ENCODE peak calls at places on chromosomes 13 and 19, in four cellular contexts. E, K, B and V are unnamed samples.

GRCh38 chr19:757811-758668 is 7.1 kb downstream of the MISP start:
- DNase-seq in E (no peak), K (no peak), B (no peak), V (no peak)

GRCh38 chr13:25990801-25991200 is 61.0 kb downstream of the SHISA2 start:
- DNase-seq in E (no peak), K (no peak), B (no peak), V (no peak)

GRCh38 chr13:106599875-106600797 is 32.2 kb upstream of the ARGLU1 start:
- DNase-seq in E (no peak), K (no peak), B (no peak), V (peak; percentile 5)

GRCh38 chr19:14517840-14518505 is at the start of gene DNAJB1:
- DNase-seq in E (peak; percentile 56), K (no peak), B (peak; percentile 76), V (no peak)

GRCh38 chr19:13214036-13214730 is 64.0 kb downstream of the IER2 start:
- DNase-seq in E (no peak), K (no peak), B (no peak), V (no peak)

GRCh38 chr13:113493315-113493951 is 2.9 kb upstream of the DCUN1D2 start:
- DNase-seq in E (no peak), K (peak; percentile 16), B (no peak), V (no peak)

GRCh38 chr13:70864731-70865130 is 756.5 kb upstream of the KLHL1 start:
- DNase-seq in E (no peak), K (no peak), B (no peak), V (no peak)

GRCh38 chr19:41263042-41263849 is 926 bp upstream of the HNRNPUL1 start:
- DNase-seq in E (peak; percentile 83), K (peak; percentile 42), B (peak; percentile 61), V (peak; percentile 97)

GRCh38 chr13:27211771-27212364 is 39.5 kb upstream of the RPL21 start:
- DNase-seq in E (no peak), K (no peak), B (no peak), V (no peak)

GRCh38 chr19:7500811-7501450 is 12.1 kb upstream of the PEX11G start:
- DNase-seq in E (no peak), K (no peak), B (no peak), V (no peak)

GRCh38 chr13:23500858-23501257 is 67.4 kb upstream of the SACS start:
- DNase-seq in E (no peak), K (no peak), B (no peak), V (no peak)

GRCh38 chr19:45250832-45251451 is at the start of gene MARK4:
- DNase-seq in E (peak; percentile 31), K (no peak), B (peak; percentile 44), V (peak; percentile 33)

GRCh38 chr13:29754486-29754806 is 96.0 kb downstream of the UBL3 start:
- DNase-seq in E (no peak), K (no peak), B (no peak), V (no peak)

GRCh38 chr19:52307275-52307674 is 10.3 kb downstream of the ZNF480 start:
- DNase-seq in E (no peak), K (no peak), B (no peak), V (no peak)

GRCh38 chr13:98492335-98493034 is 84.4 kb downstream of the STK24 start:
- DNase-seq in E (no peak), K (no peak), B (no peak), V (no peak)

GRCh38 chr13:99191900-99192399 is 8.7 kb upstream of the UBAC2 start:
- DNase-seq in E (no peak), K (no peak), B (no peak), V (no peak)

GRCh38 chr19:11797491-11797890 is 832 bp upstream of the ZNF491 start:
- DNase-seq in E (peak; percentile 63), K (peak; percentile 54), B (peak; percentile 89), V (peak; percentile 73)

GRCh38 chr19:28537896-28538295 is 675.1 kb downstream of the UQCRFS1 start:
- DNase-seq in E (no peak), K (no peak), B (no peak), V (no peak)

GRCh38 chr19:42252365-42253244 is 2.3 kb downstream of the ERF start:
- DNase-seq in E (no peak), K (no peak), B (peak; percentile 73), V (no peak)

GRCh38 chr19:6066661-6067646 is 43.3 kb downstream of the RFX2 start:
- DNase-seq in E (peak; percentile 22), K (no peak), B (peak; percentile 96), V (peak; percentile 54)

GRCh38 chr13:31946091-31946770 is 85.3 kb upstream of the FRY start:
- DNase-seq in E (no peak), K (no peak), B (no peak), V (no peak)

GRCh38 chr19:38285567-38285966 is 18.5 kb upstream of the C19orf33 start:
- DNase-seq in E (no peak), K (no peak), B (no peak), V (no peak)

GRCh38 chr13:43783820-43784219 is 3.0 kb downstream of the ENOX1 start:
- DNase-seq in E (no peak), K (no peak), B (no peak), V (no peak)

GRCh38 chr13:51635137-51635878 is 51.0 kb downstream of the WDFY2 start:
- DNase-seq in E (no peak), K (no peak), B (no peak), V (peak; percentile 13)

GRCh38 chr19:20928371-20928770 is 5.3 kb downstream of the ZNF85 start:
- DNase-seq in E (no peak), K (no peak), B (no peak), V (no peak)

GRCh38 chr19:28633223-28634030 is 579.5 kb downstream of the UQCRFS1 start:
- DNase-seq in E (peak; percentile 34), K (no peak), B (no peak), V (no peak)

GRCh38 chr19:1847348-1847683 is 967 bp downstream of the REXO1 start:
- DNase-seq in E (no peak), K (no peak), B (no peak), V (no peak)

GRCh38 chr13:44506251-44506650 is 69.9 kb downstream of the TSC22D1 start:
- DNase-seq in E (no peak), K (no peak), B (no peak), V (no peak)

GRCh38 chr13:42239644-42240043 is 32.3 kb upstream of the AKAP11 start:
- DNase-seq in E (no peak), K (no peak), B (no peak), V (no peak)

GRCh38 chr13:98372886-98373285 is 195.8 kb upstream of the RNF113B start:
- DNase-seq in E (no peak), K (no peak), B (no peak), V (no peak)

GRCh38 chr13:30907167-30907761 is 1.2 kb downstream of the MEDAG start:
- DNase-seq in E (no peak), K (no peak), B (no peak), V (no peak)

GRCh38 chr19:13169769-13170168 is 19.6 kb downstream of the IER2 start:
- DNase-seq in E (no peak), K (no peak), B (no peak), V (no peak)

GRCh38 chr13:50236898-50237318 is 221.7 kb downstream of the KCNRG start:
- DNase-seq in E (peak; percentile 31), K (peak; percentile 78), B (no peak), V (peak; percentile 50)

GRCh38 chr19:50327461-50328256 is 1.5 kb downstream of the KCNC3 start:
- DNase-seq in E (no peak), K (no peak), B (no peak), V (no peak)